ENCODE peak calls at places on chromosomes 13 and 19, in four cellular contexts. R, G, N and I are unnamed samples.

GRCh38 chr13:109389892-109390345 is 396.5 kb downstream of the IRS2 start:
- DNase-seq in G (no peak), R (no peak), N (no peak), I (no peak)

GRCh38 chr13:43879323-43880181 is at the start of the genes CCDC122 and LACC1:
- DNase-seq in R (peak; percentile 93), N (peak; percentile 89), G (peak; percentile 66), I (no peak)

GRCh38 chr13:30025351-30025750 is 174.9 kb upstream of the UBL3 start:
- DNase-seq in R (no peak), G (no peak), N (no peak), I (no peak)

GRCh38 chr19:29260477-29261317 is 47.7 kb upstream of the UQCRFS1 start:
- DNase-seq in R (peak; percentile 82), G (no peak), N (no peak), I (no peak)

GRCh38 chr13:60397693-60398437 is 845 bp downstream of the TDRD3 start:
- DNase-seq in G (peak; percentile 14), R (peak; percentile 84), N (peak; percentile 51), I (no peak)

GRCh38 chr19:35845215-35846037 is 6.9 kb downstream of the NPHS1 start:
- DNase-seq in N (peak; percentile 70), G (no peak), R (peak; percentile 62), I (no peak)

GRCh38 chr19:4730740-4731171 is 7.1 kb upstream of the DPP9 start:
- DNase-seq in G (peak; percentile 18), R (peak; percentile 90), N (peak; percentile 22), I (no peak)

GRCh38 chr19:7710616-7711015 is 8.7 kb upstream of the FCER2 start:
- DNase-seq in N (no peak), R (no peak), G (no peak), I (no peak)

GRCh38 chr13:92622905-92623304 is 603.7 kb upstream of the GPC6 start:
- DNase-seq in R (no peak), G (no peak), N (no peak), I (no peak)

GRCh38 chr19:38711726-38712153 is 32.5 kb downstream of the CAPN12 start:
- DNase-seq in G (no peak), R (no peak), N (peak; percentile 62), I (no peak)

GRCh38 chr13:113544071-113544891 is 40.3 kb upstream of the TFDP1 start:
- DNase-seq in R (no peak), N (no peak), G (no peak), I (no peak)

GRCh38 chr13:49777746-49778614 is 14.5 kb downstream of the KPNA3 start:
- DNase-seq in N (no peak), G (no peak), R (peak; percentile 57), I (no peak)